ENCODE peak calls at places on chromosome 18, in eight cellular contexts. P, K, A, N, W, M, V and Y are unnamed samples.

GRCh38 chr18:33751613-33752221 is 173.7 kb downstream of the ASXL3 start:
- DNase-seq in P (no peak), K (peak), A (no peak), N (peak), W (no peak), M (no peak), V (no peak), Y (no peak)

GRCh38 chr18:44130365-44130942 is 550.2 kb upstream of the SETBP1 start:
- DNase-seq in P (no peak), K (peak), A (peak), N (peak), W (no peak), M (peak), V (no peak), Y (no peak)

GRCh38 chr18:52394602-52395001 is 54.6 kb downstream of the DCC start:
- DNase-seq in P (no peak), K (no peak), A (no peak), N (peak), W (no peak), M (no peak), V (no peak), Y (no peak)

GRCh38 chr18:34795070-34795740 is 85.1 kb downstream of the DTNA start:
- DNase-seq in P (no peak), K (no peak), A (peak), N (no peak), W (no peak), M (no peak), V (no peak), Y (no peak)

GRCh38 chr18:35121531-35121930 is 80.3 kb downstream of the MAPRE2 start:
- DNase-seq in P (no peak), K (no peak), A (no peak), N (no peak), W (no peak), M (no peak), V (no peak), Y (no peak)

GRCh38 chr18:49755489-49755888 is 57.8 kb downstream of the ACAA2 start:
- DNase-seq in P (no peak), K (no peak), A (no peak), N (no peak), W (no peak), M (no peak), V (no peak), Y (no peak)

GRCh38 chr18:64539852-64540251 is 391.0 kb upstream of the LINC00305 start:
- DNase-seq in P (no peak), K (peak), A (no peak), N (peak), W (no peak), M (no peak), V (no peak), Y (no peak)

GRCh38 chr18:9025104-9025838 is 77.2 kb upstream of the NDUFV2 start:
- DNase-seq in P (no peak), K (no peak), A (no peak), N (peak), W (no peak), M (no peak), V (no peak), Y (no peak)

GRCh38 chr18:40937386-40937785 is 1017.6 kb upstream of the PIK3C3 start:
- DNase-seq in P (no peak), K (no peak), A (no peak), N (peak), W (no peak), M (no peak), V (no peak), Y (no peak)